ENCODE peak calls at places on chromosomes 3 and 15, in ten cellular contexts. P is NB4; N is uterus; H is HCT116; K is GM13976; F is K562; C is T-helper 22 cell; M is fibroblast of mammary gland; L is stimulated activated CD8-positive, alpha-beta memory T cell treated with anti-CD3 and anti-CD28 coated beads, Interleukin-2, amount 100 ng/mL, for 1 hour; T is dorsolateral prefrontal cortex. V is an unnamed sample.

GRCh38 chr3:63927623-63928280 is 15.6 kb upstream of the SCAANT1 start:
- DNase-seq in C (no peak), N (no peak), F (no peak), T (no peak), H (no peak), L (no peak), M (no peak), K (peak), P (no peak), V (no peak)

GRCh38 chr3:44555753-44556152 is 760 bp downstream of the ZKSCAN7 start:
- DNase-seq in M (peak), P (no peak), F (no peak), C (no peak), T (no peak), K (peak), N (no peak), L (no peak), H (no peak), V (peak)

GRCh38 chr3:65545429-65545828 is 493.3 kb downstream of the MAGI1 start:
- DNase-seq in H (no peak), C (no peak), T (no peak), F (no peak), M (peak), K (no peak), L (no peak), N (no peak), P (no peak), V (no peak)

GRCh38 chr15:78681306-78682012 is 40.4 kb upstream of the CHRNB4 start:
- DNase-seq in N (no peak), F (no peak), L (no peak), P (peak), K (no peak), C (no peak), M (no peak), T (no peak), H (no peak), V (no peak)

GRCh38 chr3:108103971-108104797 is 13.4 kb upstream of the CD47 start:
- DNase-seq in H (no peak), K (no peak), C (no peak), L (no peak), T (no peak), F (peak), N (peak), M (no peak), P (no peak), V (no peak)

GRCh38 chr15:28110416-28110975 is 11.4 kb upstream of the OCA2 start:
- DNase-seq in T (no peak), L (no peak), M (no peak), P (no peak), N (no peak), H (no peak), C (no peak), K (no peak), F (no peak), V (no peak)

GRCh38 chr15:25251700-25252390 is 187.0 kb downstream of the UBE3A start:
- DNase-seq in K (no peak), F (no peak), P (no peak), N (no peak), C (no peak), T (peak), L (no peak), H (no peak), M (no peak), V (no peak)

GRCh38 chr3:191141728-191142127 is 57.3 kb upstream of the OSTN start:
- DNase-seq in L (no peak), F (no peak), N (no peak), P (peak), M (peak), H (peak), T (no peak), K (no peak), C (no peak), V (no peak)

GRCh38 chr3:64191822-64192221 is 33.4 kb downstream of the PRICKLE2 start:
- DNase-seq in K (no peak), C (no peak), F (no peak), N (no peak), T (no peak), M (no peak), L (no peak), H (no peak), P (no peak), V (no peak)

GRCh38 chr15:91237493-91237892 is 137.4 kb downstream of the SV2B start:
- DNase-seq in M (no peak), H (no peak), T (no peak), P (no peak), F (no peak), C (no peak), K (no peak), N (no peak), L (no peak), V (no peak)

GRCh38 chr15:77019476-77020331 is 24.8 kb downstream of the PSTPIP1 start:
- DNase-seq in N (no peak), K (no peak), F (no peak), T (no peak), C (peak), L (no peak), P (peak), H (no peak), M (no peak), V (no peak)

GRCh38 chr3:142028174-142028833 is 121.0 kb downstream of the TFDP2 start:
- DNase-seq in P (peak), T (no peak), F (peak), H (peak), C (no peak), N (no peak), M (peak), L (no peak), K (peak), V (peak)

GRCh38 chr3:113825090-113825489 is 13.5 kb upstream of the GRAMD1C start:
- DNase-seq in C (no peak), L (no peak), H (no peak), M (peak), P (peak), N (no peak), F (peak), T (no peak), K (peak), V (no peak)

GRCh38 chr15:62108411-62108810 is 41.6 kb downstream of the C2CD4A start:
- DNase-seq in N (no peak), M (no peak), K (no peak), H (no peak), P (no peak), F (no peak), T (no peak), C (no peak), L (no peak), V (no peak)

GRCh38 chr3:105688821-105689220 is 180.0 kb downstream of the CBLB start:
- DNase-seq in M (peak), L (no peak), P (no peak), H (no peak), N (no peak), F (no peak), C (no peak), T (no peak), K (no peak), V (no peak)

GRCh38 chr3:14548321-14548729 is 8.2 kb upstream of the GRIP2 start:
- DNase-seq in C (no peak), F (peak), P (peak), T (no peak), M (peak), L (no peak), N (peak), H (peak), K (peak), V (peak)

GRCh38 chr3:58218904-58219303 is 8.1 kb upstream of the DNASE1L3 start:
- DNase-seq in M (no peak), T (no peak), L (no peak), H (no peak), K (no peak), P (no peak), N (no peak), F (no peak), C (no peak), V (no peak)

GRCh38 chr3:161221881-161222600 is 930 bp downstream of the NMD3 start:
- DNase-seq in C (no peak), H (no peak), P (peak), N (no peak), M (peak), T (no peak), L (no peak), F (peak), K (no peak), V (peak)

GRCh38 chr3:157067114-157067513 is 92.8 kb downstream of the CCNL1 start:
- DNase-seq in M (no peak), T (no peak), L (no peak), F (no peak), N (no peak), C (no peak), K (no peak), H (no peak), P (no peak), V (no peak)

GRCh38 chr3:143236226-143236964 is 116.8 kb downstream of the CHST2 start:
- DNase-seq in P (peak), L (no peak), N (no peak), T (no peak), M (no peak), C (no peak), K (no peak), H (no peak), F (no peak), V (no peak)

GRCh38 chr3:160660899-160661298 is 16.1 kb upstream of the ARL14 start:
- DNase-seq in N (no peak), T (no peak), F (no peak), H (no peak), P (no peak), C (no peak), L (no peak), K (no peak), M (no peak), V (no peak)

GRCh38 chr15:37246065-37246464 is 145.7 kb upstream of the MEIS2 start:
- DNase-seq in L (no peak), F (no peak), C (no peak), H (no peak), P (no peak), K (no peak), M (no peak), N (no peak), T (no peak), V (no peak)

GRCh38 chr3:142724682-142725351 is 983 bp downstream of the TRPC1 start:
- DNase-seq in M (peak), P (no peak), N (peak), H (peak), C (peak), K (peak), F (peak), L (no peak), T (no peak), V (peak)

GRCh38 chr3:33313331-33313730 is 36.1 kb downstream of the FBXL2 start:
- DNase-seq in C (no peak), P (no peak), M (peak), T (no peak), K (no peak), F (no peak), L (no peak), N (no peak), H (no peak), V (no peak)

GRCh38 chr15:63985221-63986184 is 60.8 kb downstream of the DAPK2 start:
- DNase-seq in T (peak), M (no peak), L (no peak), F (no peak), C (no peak), P (no peak), N (peak), K (no peak), H (no peak), V (no peak)

GRCh38 chr15:71088683-71089082 is 26.6 kb upstream of the THSD4 start:
- DNase-seq in C (no peak), K (no peak), N (no peak), P (no peak), T (no peak), M (no peak), F (no peak), L (no peak), H (no peak), V (no peak)

GRCh38 chr3:56468184-56469106 is at the start of gene ERC2:
- DNase-seq in F (no peak), K (no peak), C (no peak), N (peak), P (no peak), L (no peak), H (no peak), M (peak), T (peak), V (no peak)

GRCh38 chr15:56759450-56759845 is 26.1 kb upstream of the ZNF280D start:
- DNase-seq in M (peak), N (no peak), L (no peak), P (no peak), C (no peak), F (no peak), H (no peak), T (no peak), K (no peak), V (no peak)

GRCh38 chr3:133742351-133743091 is 3.7 kb upstream of the TF start:
- DNase-seq in P (no peak), L (no peak), K (no peak), M (peak), N (no peak), C (no peak), T (no peak), H (peak), F (no peak), V (no peak)

GRCh38 chr3:156551261-156551660 is 3.7 kb downstream of the SSR3 start:
- DNase-seq in C (no peak), K (no peak), P (no peak), F (no peak), H (no peak), L (no peak), T (no peak), M (peak), N (no peak), V (no peak)

V was measured in small intestine.